ENCODE peak calls at places on chromosomes 1 and 21, in six cellular contexts. One of them, this sample, is unnamed.

GRCh38 chr1:163737261-163737660 is 415.5 kb downstream of the NUF2 start:
- DNase-seq in adrenal gland: no peak
- DNase-seq in CD8-positive, alpha-beta T cell: no peak
- DNase-seq in uterus: no peak
- DNase-seq in hepatocyte: no peak
- DNase-seq in fibroblast of the aortic adventitia: peak
- DNase-seq in this sample: no peak

GRCh38 chr1:8026976-8027747 is 1.1 kb upstream of the ERRFI1 start:
- DNase-seq in adrenal gland: no peak
- DNase-seq in hepatocyte: peak
- DNase-seq in uterus: peak
- DNase-seq in fibroblast of the aortic adventitia: peak
- DNase-seq in CD8-positive, alpha-beta T cell: no peak
- DNase-seq in this sample: peak

GRCh38 chr21:44517175-44517899 is 22.7 kb downstream of the KRTAP10-1 start:
- DNase-seq in hepatocyte: no peak
- DNase-seq in CD8-positive, alpha-beta T cell: no peak
- DNase-seq in uterus: no peak
- DNase-seq in adrenal gland: no peak
- DNase-seq in fibroblast of the aortic adventitia: peak
- DNase-seq in this sample: peak

GRCh38 chr21:44870748-44871495 is 2.6 kb downstream of the PTTG1IP start:
- DNase-seq in adrenal gland: peak
- DNase-seq in uterus: no peak
- DNase-seq in CD8-positive, alpha-beta T cell: no peak
- DNase-seq in hepatocyte: no peak
- DNase-seq in fibroblast of the aortic adventitia: no peak
- DNase-seq in this sample: no peak

GRCh38 chr1:62429581-62429980 is 7.3 kb upstream of the USP1 start:
- DNase-seq in adrenal gland: no peak
- DNase-seq in uterus: no peak
- DNase-seq in CD8-positive, alpha-beta T cell: no peak
- DNase-seq in fibroblast of the aortic adventitia: no peak
- DNase-seq in hepatocyte: no peak
- DNase-seq in this sample: no peak

GRCh38 chr1:65688215-65688566 is 104.5 kb upstream of the PDE4B start:
- DNase-seq in hepatocyte: no peak
- DNase-seq in fibroblast of the aortic adventitia: no peak
- DNase-seq in uterus: no peak
- DNase-seq in adrenal gland: no peak
- DNase-seq in CD8-positive, alpha-beta T cell: no peak
- DNase-seq in this sample: no peak

GRCh38 chr1:233936422-233936821 is 31.9 kb downstream of the SLC35F3 start:
- DNase-seq in hepatocyte: no peak
- DNase-seq in adrenal gland: no peak
- DNase-seq in fibroblast of the aortic adventitia: no peak
- DNase-seq in CD8-positive, alpha-beta T cell: no peak
- DNase-seq in uterus: no peak
- DNase-seq in this sample: no peak

GRCh38 chr1:18234790-18235242 is 127.2 kb downstream of the IGSF21 start:
- DNase-seq in CD8-positive, alpha-beta T cell: no peak
- DNase-seq in hepatocyte: peak
- DNase-seq in uterus: no peak
- DNase-seq in adrenal gland: peak
- DNase-seq in fibroblast of the aortic adventitia: peak
- DNase-seq in this sample: peak

GRCh38 chr1:234433563-234434285 is 45.3 kb downstream of the TARBP1 start:
- DNase-seq in uterus: no peak
- DNase-seq in adrenal gland: no peak
- DNase-seq in hepatocyte: no peak
- DNase-seq in fibroblast of the aortic adventitia: peak
- DNase-seq in CD8-positive, alpha-beta T cell: no peak
- DNase-seq in this sample: peak

GRCh38 chr21:34886554-34887385 is 162.3 kb downstream of the RUNX1 start:
- DNase-seq in hepatocyte: peak
- DNase-seq in CD8-positive, alpha-beta T cell: peak
- DNase-seq in adrenal gland: no peak
- DNase-seq in fibroblast of the aortic adventitia: no peak
- DNase-seq in uterus: no peak
- DNase-seq in this sample: peak

GRCh38 chr1:83897516-83897915 is 101.4 kb downstream of the TTLL7 start:
- DNase-seq in hepatocyte: no peak
- DNase-seq in uterus: no peak
- DNase-seq in CD8-positive, alpha-beta T cell: no peak
- DNase-seq in fibroblast of the aortic adventitia: no peak
- DNase-seq in adrenal gland: no peak
- DNase-seq in this sample: no peak

GRCh38 chr1:191709215-191709614 is 449.0 kb upstream of the RGS18 start:
- DNase-seq in hepatocyte: no peak
- DNase-seq in adrenal gland: no peak
- DNase-seq in CD8-positive, alpha-beta T cell: no peak
- DNase-seq in uterus: no peak
- DNase-seq in fibroblast of the aortic adventitia: no peak
- DNase-seq in this sample: no peak

GRCh38 chr21:38289697-38290096 is 32.9 kb downstream of the KCNJ15 start:
- DNase-seq in uterus: no peak
- DNase-seq in hepatocyte: peak
- DNase-seq in adrenal gland: peak
- DNase-seq in fibroblast of the aortic adventitia: peak
- DNase-seq in CD8-positive, alpha-beta T cell: no peak
- DNase-seq in this sample: peak

GRCh38 chr1:147721711-147722110 is 38.7 kb downstream of the GJA5 start:
- DNase-seq in uterus: no peak
- DNase-seq in fibroblast of the aortic adventitia: no peak
- DNase-seq in hepatocyte: peak
- DNase-seq in adrenal gland: no peak
- DNase-seq in CD8-positive, alpha-beta T cell: no peak
- DNase-seq in this sample: no peak

GRCh38 chr1:175045097-175045496 is 21.9 kb upstream of the MRPS14 start:
- DNase-seq in uterus: no peak
- DNase-seq in fibroblast of the aortic adventitia: no peak
- DNase-seq in hepatocyte: no peak
- DNase-seq in adrenal gland: no peak
- DNase-seq in CD8-positive, alpha-beta T cell: no peak
- DNase-seq in this sample: no peak

GRCh38 chr1:51928896-51929295 is 50.4 kb upstream of the NRDC start:
- DNase-seq in fibroblast of the aortic adventitia: no peak
- DNase-seq in adrenal gland: no peak
- DNase-seq in CD8-positive, alpha-beta T cell: no peak
- DNase-seq in uterus: no peak
- DNase-seq in hepatocyte: no peak
- DNase-seq in this sample: no peak

GRCh38 chr1:1763657-1764621 is 14.3 kb downstream of the NADK start:
- DNase-seq in fibroblast of the aortic adventitia: no peak
- DNase-seq in CD8-positive, alpha-beta T cell: no peak
- DNase-seq in uterus: no peak
- DNase-seq in hepatocyte: no peak
- DNase-seq in adrenal gland: peak
- DNase-seq in this sample: peak

GRCh38 chr1:204623365-204623893 is 62.1 kb downstream of the LRRN2 start:
- DNase-seq in hepatocyte: peak
- DNase-seq in CD8-positive, alpha-beta T cell: no peak
- DNase-seq in fibroblast of the aortic adventitia: peak
- DNase-seq in uterus: peak
- DNase-seq in adrenal gland: peak
- DNase-seq in this sample: peak

GRCh38 chr1:45325816-45326506 is 734 bp upstream of the HPDL start:
- DNase-seq in hepatocyte: no peak
- DNase-seq in uterus: no peak
- DNase-seq in fibroblast of the aortic adventitia: no peak
- DNase-seq in adrenal gland: no peak
- DNase-seq in CD8-positive, alpha-beta T cell: no peak
- DNase-seq in this sample: peak

GRCh38 chr21:34986561-34987533 is 62.3 kb downstream of the RUNX1 start:
- DNase-seq in adrenal gland: no peak
- DNase-seq in uterus: peak
- DNase-seq in fibroblast of the aortic adventitia: peak
- DNase-seq in hepatocyte: peak
- DNase-seq in CD8-positive, alpha-beta T cell: peak
- DNase-seq in this sample: peak

GRCh38 chr1:165259706-165260105 is 96.8 kb downstream of the LMX1A start:
- DNase-seq in adrenal gland: no peak
- DNase-seq in hepatocyte: no peak
- DNase-seq in CD8-positive, alpha-beta T cell: no peak
- DNase-seq in fibroblast of the aortic adventitia: no peak
- DNase-seq in uterus: no peak
- DNase-seq in this sample: no peak

GRCh38 chr1:4022715-4023114 is 122.6 kb upstream of the C1orf174 start:
- DNase-seq in adrenal gland: no peak
- DNase-seq in uterus: no peak
- DNase-seq in CD8-positive, alpha-beta T cell: no peak
- DNase-seq in hepatocyte: peak
- DNase-seq in fibroblast of the aortic adventitia: no peak
- DNase-seq in this sample: no peak

GRCh38 chr1:4027008-4027407 is 126.9 kb upstream of the C1orf174 start:
- DNase-seq in adrenal gland: no peak
- DNase-seq in fibroblast of the aortic adventitia: no peak
- DNase-seq in CD8-positive, alpha-beta T cell: peak
- DNase-seq in hepatocyte: no peak
- DNase-seq in uterus: no peak
- DNase-seq in this sample: no peak

GRCh38 chr1:4025752-4026151 is 125.7 kb upstream of the C1orf174 start:
- DNase-seq in hepatocyte: no peak
- DNase-seq in fibroblast of the aortic adventitia: no peak
- DNase-seq in uterus: no peak
- DNase-seq in adrenal gland: no peak
- DNase-seq in CD8-positive, alpha-beta T cell: no peak
- DNase-seq in this sample: no peak

GRCh38 chr1:4023678-4024077 is 123.6 kb upstream of the C1orf174 start:
- DNase-seq in hepatocyte: peak
- DNase-seq in fibroblast of the aortic adventitia: no peak
- DNase-seq in uterus: no peak
- DNase-seq in adrenal gland: no peak
- DNase-seq in CD8-positive, alpha-beta T cell: no peak
- DNase-seq in this sample: no peak

GRCh38 chr1:4024811-4025210 is 124.7 kb upstream of the C1orf174 start:
- DNase-seq in adrenal gland: no peak
- DNase-seq in hepatocyte: no peak
- DNase-seq in uterus: no peak
- DNase-seq in CD8-positive, alpha-beta T cell: no peak
- DNase-seq in fibroblast of the aortic adventitia: no peak
- DNase-seq in this sample: no peak
- TF ChIP-seq CTCF in adrenal gland: no peak
- TF ChIP-seq CTCF in hepatocyte: no peak
- TF ChIP-seq CTCF in uterus: no peak
- TF ChIP-seq CTCF in CD8-positive, alpha-beta T cell: no peak
- TF ChIP-seq CTCF in fibroblast of the aortic adventitia: no peak
- TF ChIP-seq CTCF in this sample: no peak

DNA sequence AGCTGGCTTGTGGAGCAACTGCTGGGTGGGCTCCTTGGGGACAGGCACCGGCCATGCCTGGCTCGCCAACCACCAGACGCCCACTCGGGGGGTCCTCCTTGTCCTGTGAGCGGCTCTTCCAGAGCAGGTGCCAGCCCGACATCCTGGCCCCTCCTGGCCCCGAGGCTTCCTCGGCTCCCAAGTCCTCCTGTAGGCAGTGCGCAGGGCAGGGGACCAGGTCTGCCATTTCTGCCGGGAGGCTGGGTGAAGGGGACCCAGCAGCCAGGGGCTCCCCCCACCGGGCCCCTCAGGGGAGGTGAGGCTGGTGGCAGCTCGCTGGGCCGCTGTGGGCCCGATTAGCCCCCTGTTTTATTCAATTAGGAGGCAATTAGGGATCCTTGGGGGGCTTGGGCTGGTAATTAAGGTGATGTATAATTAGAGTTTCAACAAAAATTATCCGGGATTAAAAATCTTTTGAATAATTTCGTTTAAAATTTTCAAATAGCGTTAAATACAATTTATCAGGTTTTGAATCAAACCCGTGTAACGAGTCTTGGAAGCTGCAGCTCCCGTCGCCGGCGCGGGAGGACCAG is 4.0 kb downstream of the PRDM16 start:
- DNase-seq in CD8-positive, alpha-beta T cell: no peak
- DNase-seq in adrenal gland: no peak
- DNase-seq in fibroblast of the aortic adventitia: no peak
- DNase-seq in uterus: no peak
- DNase-seq in hepatocyte: no peak
- DNase-seq in this sample: no peak
- H3K4me3 ChIP-seq in CD8-positive, alpha-beta T cell: no peak
- H3K4me3 ChIP-seq in adrenal gland: no peak
- H3K4me3 ChIP-seq in fibroblast of the aortic adventitia: no peak
- H3K4me3 ChIP-seq in uterus: no peak
- H3K4me3 ChIP-seq in hepatocyte: no peak
- H3K4me3 ChIP-seq in this sample: no peak

DNA sequence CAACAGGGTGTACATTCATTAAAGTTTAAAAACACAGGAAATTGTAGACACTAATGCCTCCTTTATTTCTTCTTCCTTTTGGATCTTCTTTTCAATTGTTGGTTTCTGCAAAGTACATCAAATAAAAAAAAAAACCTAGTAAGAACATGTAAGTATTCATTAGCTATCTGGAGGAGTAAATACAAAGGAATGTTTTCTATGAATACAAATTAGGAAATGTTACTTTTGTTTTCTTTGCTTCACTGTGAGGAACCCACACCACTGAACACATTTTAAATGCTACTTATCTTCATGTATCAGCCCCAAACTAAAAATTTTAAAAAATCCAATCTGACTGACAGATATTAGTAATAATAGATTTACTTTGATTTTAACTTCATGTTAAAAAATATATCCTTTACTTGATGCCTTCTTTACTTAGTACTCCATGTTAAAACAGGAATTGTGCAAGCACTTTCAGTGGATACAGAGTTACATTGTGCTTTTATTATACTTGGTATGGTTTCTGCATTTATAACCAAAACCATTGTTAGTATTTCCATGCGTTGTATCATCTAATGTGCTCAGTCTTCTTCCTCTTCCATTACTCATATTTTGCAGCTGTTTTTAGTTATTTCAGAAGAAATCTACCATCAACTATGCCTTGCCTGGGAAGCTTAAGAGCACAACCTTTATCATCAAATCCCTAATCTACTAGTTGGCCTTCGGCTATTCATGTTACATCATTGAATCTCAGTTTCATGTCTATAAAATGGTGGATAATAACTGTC is 236.9 kb upstream of the DPYD start:
- DNase-seq in CD8-positive, alpha-beta T cell: no peak
- DNase-seq in fibroblast of the aortic adventitia: peak
- DNase-seq in hepatocyte: no peak
- DNase-seq in adrenal gland: no peak
- DNase-seq in uterus: no peak
- DNase-seq in this sample: peak
- TF ChIP-seq CTCF in CD8-positive, alpha-beta T cell: no peak
- TF ChIP-seq CTCF in fibroblast of the aortic adventitia: no peak
- TF ChIP-seq CTCF in hepatocyte: no peak
- TF ChIP-seq CTCF in adrenal gland: no peak
- TF ChIP-seq CTCF in uterus: no peak
- TF ChIP-seq CTCF in this sample: no peak

GRCh38 chr1:149849947-149850360 is 49.4 kb upstream of the BOLA1 start:
- DNase-seq in adrenal gland: peak
- DNase-seq in CD8-positive, alpha-beta T cell: no peak
- DNase-seq in fibroblast of the aortic adventitia: peak
- DNase-seq in uterus: no peak
- DNase-seq in hepatocyte: peak
- DNase-seq in this sample: peak
- H3K4me3 ChIP-seq in adrenal gland: peak
- H3K4me3 ChIP-seq in CD8-positive, alpha-beta T cell: peak
- H3K4me3 ChIP-seq in fibroblast of the aortic adventitia: peak
- H3K4me3 ChIP-seq in uterus: peak
- H3K4me3 ChIP-seq in hepatocyte: peak
- H3K4me3 ChIP-seq in this sample: peak

GRCh38 chr1:243542726-243543415 is 287.0 kb downstream of the SDCCAG8 start:
- DNase-seq in CD8-positive, alpha-beta T cell: no peak
- DNase-seq in hepatocyte: no peak
- DNase-seq in uterus: no peak
- DNase-seq in adrenal gland: no peak
- DNase-seq in fibroblast of the aortic adventitia: no peak
- DNase-seq in this sample: no peak
- TF ChIP-seq CTCF in CD8-positive, alpha-beta T cell: no peak
- TF ChIP-seq CTCF in hepatocyte: no peak
- TF ChIP-seq CTCF in uterus: no peak
- TF ChIP-seq CTCF in adrenal gland: no peak
- TF ChIP-seq CTCF in fibroblast of the aortic adventitia: no peak
- TF ChIP-seq CTCF in this sample: no peak

This sample was measured in choroid plexus epithelial cell.